ENCODE peak calls at places on chromosome 3, in five cellular contexts. N, L, Z, U and K are unnamed samples. For H3K4me1, the result is how much of the 10 kb centered on the place peaks cover.

GRCh38 chr3:166425900-166426611 is 588.8 kb upstream of the BCHE start:
- DNase-seq in U (peak), L (no peak), Z (no peak), N (no peak), K (no peak)

GRCh38 chr3:135089451-135089850 is 294.4 kb downstream of the EPHB1 start:
- DNase-seq in L (no peak), U (no peak), Z (no peak), N (no peak), K (no peak)

GRCh38 chr3:58032186-58032585 is 24.0 kb downstream of the FLNB start:
- DNase-seq in N (no peak), Z (no peak), U (peak), L (no peak), K (no peak)

GRCh38 chr3:5195605-5196004 is 8.1 kb downstream of the EDEM1 start:
- DNase-seq in U (no peak), Z (no peak), L (peak), N (no peak), K (peak)

GRCh38 chr3:13785351-13785750 is 94.5 kb downstream of the WNT7A start:
- DNase-seq in L (no peak), U (no peak), N (no peak), Z (no peak), K (no peak)

GRCh38 chr3:188294113-188294512 is 140.2 kb downstream of the LPP start:
- DNase-seq in Z (no peak), U (no peak), L (no peak), N (no peak), K (no peak)

GRCh38 chr3:121483290-121483689 is 62.5 kb downstream of the POLQ start:
- DNase-seq in N (no peak), Z (no peak), U (peak), L (no peak), K (no peak)

GRCh38 chr3:25897019-25897418 is 107.1 kb downstream of the OXSM start:
- DNase-seq in N (peak), Z (no peak), L (peak), U (peak), K (no peak)

GRCh38 chr3:153103406-153103945 is 58.5 kb upstream of the RAP2B start:
- DNase-seq in Z (no peak), L (no peak), N (no peak), U (no peak), K (no peak)

GRCh38 chr3:116785226-116785625 is 75.6 kb downstream of the TUSC7 start:
- DNase-seq in U (no peak), Z (no peak), L (no peak), N (no peak), K (no peak)

GRCh38 chr3:100335137-100335833 is 728 bp downstream of the NIT2 start:
- DNase-seq in Z (no peak), U (peak), N (no peak), L (peak), K (no peak)

GRCh38 chr3:195895078-195895899 is 13.1 kb downstream of the TNK2 start:
- DNase-seq in N (peak), U (peak), Z (peak), L (peak), K (no peak)

GRCh38 chr3:171790898-171791694 is 19.2 kb downstream of the PLD1 start:
- DNase-seq in L (no peak), U (no peak), Z (no peak), N (no peak), K (no peak)

GRCh38 chr3:38268522-38268921 is 2.9 kb downstream of the SLC22A13 start:
- DNase-seq in Z (no peak), N (no peak), L (no peak), U (no peak), K (no peak)

GRCh38 chr3:123658860-123659221 is 74.0 kb upstream of the HACD2 start:
- DNase-seq in U (no peak), N (no peak), Z (no peak), L (no peak), K (peak)

GRCh38 chr3:197957775-197958103 is 2.3 kb upstream of the LMLN start:
- DNase-seq in N (no peak), U (no peak), L (no peak), Z (no peak), K (no peak)

GRCh38 chr3:22981176-22981575 is 222.0 kb upstream of the UBE2E2 start:
- DNase-seq in Z (no peak), U (no peak), L (no peak), N (no peak), K (no peak)

GRCh38 chr3:141255864-141256263 is 24.2 kb downstream of the PXYLP1 start:
- DNase-seq in U (peak), L (no peak), N (no peak), Z (no peak), K (no peak)

GRCh38 chr3:178901204-178901603 is 170.4 kb downstream of the ZMAT3 start:
- DNase-seq in Z (no peak), L (no peak), N (no peak), U (no peak), K (no peak)

DNA sequence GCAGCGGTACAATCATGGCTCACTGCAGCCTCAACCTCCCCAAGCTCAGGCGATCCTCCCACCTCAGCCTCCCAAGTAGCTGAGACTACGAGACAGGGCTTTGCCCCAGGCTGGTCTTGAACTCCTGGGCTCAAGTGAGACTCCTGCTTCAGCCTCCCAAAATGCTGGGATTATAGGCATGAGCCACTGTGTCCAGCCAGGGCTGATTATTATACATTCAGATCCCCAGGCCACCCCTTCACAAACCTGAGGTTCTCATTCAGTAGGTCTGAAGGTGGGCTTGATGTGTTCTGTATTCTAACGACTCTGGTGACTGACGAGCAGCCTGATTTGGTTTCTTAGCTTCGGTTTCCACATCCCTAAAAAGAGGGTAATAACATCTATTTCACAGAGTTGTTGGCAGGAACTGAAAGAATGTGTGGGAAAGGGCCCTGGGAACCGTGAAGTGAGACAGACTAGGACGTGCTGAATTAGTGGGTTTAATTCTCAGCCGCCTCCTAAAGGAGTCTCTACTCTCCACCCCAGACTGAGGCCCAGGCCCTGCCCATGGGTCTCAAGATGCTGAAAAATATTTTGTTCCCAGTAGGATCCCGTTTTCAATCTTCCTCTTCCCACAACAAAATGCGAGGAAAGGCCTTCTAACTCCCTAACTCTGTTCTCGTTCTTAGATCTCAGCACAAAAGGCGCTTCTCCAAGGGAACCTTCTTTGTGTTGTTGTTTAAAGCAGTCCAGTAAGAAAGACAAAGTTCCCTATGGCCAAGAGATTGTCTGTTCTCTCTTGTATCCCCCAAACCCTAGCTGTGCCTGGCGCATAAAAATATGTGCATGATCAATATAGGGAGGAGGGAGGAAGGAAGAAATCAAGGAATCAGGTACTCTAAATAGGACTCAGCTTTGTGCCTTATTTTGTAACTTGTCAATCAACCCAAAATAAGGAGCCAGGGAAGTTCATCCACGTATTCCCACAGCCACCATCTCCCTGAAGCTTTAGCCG is 210.0 kb upstream of the TOPAZ1 start:
- DNase-seq in N (no peak), L (no peak), U (no peak), Z (no peak), K (peak)
- H3K4me3 ChIP-seq in N (no peak), L (no peak), U (no peak), Z (no peak), K (no peak)

GRCh38 chr3:128800241-128801187 is 74.5 kb downstream of the RAB7A start:
- DNase-seq in L (peak), U (no peak), Z (peak), N (no peak), K (no peak)
- H3K4me1 ChIP-seq in L (under half), U (under half), Z (half or more), N (under half), K (under half)

GRCh38 chr3:39388741-39389248 is 5.6 kb downstream of the SLC25A38 start:
- DNase-seq in U (no peak), N (no peak), L (no peak), Z (no peak), K (no peak)
- H3K4me3 ChIP-seq in U (no peak), N (no peak), L (no peak), Z (no peak), K (no peak)

DNA sequence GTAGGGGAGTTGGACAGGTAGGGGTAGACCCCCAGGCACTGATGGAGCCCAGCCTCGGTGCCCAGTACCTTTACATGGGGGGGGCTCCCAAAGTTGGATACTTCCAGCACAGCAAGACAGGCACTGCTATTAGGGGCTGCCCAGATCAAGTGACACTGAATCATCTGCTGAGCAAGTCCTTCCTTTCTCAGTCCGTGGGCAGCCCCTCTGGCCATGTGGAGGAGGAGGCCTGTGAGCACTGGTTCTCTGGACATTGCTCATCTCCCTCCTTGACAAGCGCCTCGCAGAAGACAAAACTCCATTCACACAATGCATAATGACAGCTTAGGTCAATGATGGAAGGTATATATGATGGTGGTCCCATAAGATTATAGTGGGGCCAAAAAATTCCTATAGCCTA is 35.7 kb downstream of the EEFSEC start:
- DNase-seq in L (no peak), Z (no peak), U (no peak), N (no peak), K (no peak)
- H3K4me1 ChIP-seq in L (under half), Z (under half), U (under half), N (under half), K (under half)

DNA sequence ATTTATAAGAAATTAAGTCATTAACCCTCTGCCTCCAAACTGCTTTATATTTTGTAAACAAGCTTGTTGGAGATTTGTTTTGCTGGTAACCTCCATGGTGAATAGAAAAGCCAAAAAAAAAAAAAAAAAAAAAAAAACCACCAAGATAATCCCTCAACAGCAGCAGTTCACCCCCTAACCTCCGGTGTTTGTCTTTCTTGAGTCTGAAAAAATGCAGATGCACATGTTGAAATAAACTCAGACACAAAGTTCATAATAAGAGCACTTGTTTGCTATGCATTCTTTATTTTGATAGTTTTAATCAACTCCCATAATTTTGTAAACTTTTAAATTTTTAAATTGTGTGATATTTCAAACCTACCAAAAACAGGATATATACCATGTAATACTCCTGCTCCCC is 1.8 kb upstream of the PLCH1 start:
- DNase-seq in Z (no peak), L (no peak), U (no peak), N (no peak), K (no peak)
- H3K4me3 ChIP-seq in Z (no peak), L (no peak), U (no peak), N (no peak), K (no peak)

GRCh38 chr3:169171739-169172138 is 491.8 kb downstream of the MECOM start:
- DNase-seq in N (no peak), L (no peak), U (no peak), Z (no peak), K (no peak)

GRCh38 chr3:169169340-169169963 is 494.1 kb downstream of the MECOM start:
- DNase-seq in U (no peak), L (no peak), Z (no peak), N (no peak), K (no peak)

GRCh38 chr3:169172535-169172934 is 491.0 kb downstream of the MECOM start:
- DNase-seq in Z (no peak), N (no peak), U (no peak), L (no peak), K (no peak)

GRCh38 chr3:169173231-169173630 is 490.3 kb downstream of the MECOM start:
- DNase-seq in U (peak), L (no peak), Z (no peak), N (peak), K (no peak)

GRCh38 chr3:169170456-169170855 is 493.1 kb downstream of the MECOM start:
- DNase-seq in L (no peak), U (no peak), N (no peak), Z (no peak), K (no peak)
- H3K4me1 ChIP-seq in L (under half), U (under half), N (under half), Z (under half), K (under half)